ENCODE peak calls at places on chromosomes 13 and 19, in four cellular contexts. One of them, this sample, is unnamed.

GRCh38 chr13:20358022-20358421 is 125.9 kb upstream of the GJB6 start:
- DNase-seq in testis: no peak
- DNase-seq in OCI-LY7: no peak
- DNase-seq in right lobe of liver: no peak
- DNase-seq in this sample: no peak

GRCh38 chr13:111328803-111329410 is 8.5 kb downstream of the TEX29 start:
- DNase-seq in testis: no peak
- DNase-seq in OCI-LY7: no peak
- DNase-seq in right lobe of liver: no peak
- DNase-seq in this sample: peak

GRCh38 chr19:41373993-41374392 is 2.3 kb upstream of the TMEM91 start:
- DNase-seq in testis: peak
- DNase-seq in OCI-LY7: no peak
- DNase-seq in right lobe of liver: peak
- DNase-seq in this sample: peak

GRCh38 chr19:35488677-35489076 is 1.6 kb downstream of the KRTDAP start:
- DNase-seq in testis: no peak
- DNase-seq in OCI-LY7: no peak
- DNase-seq in right lobe of liver: no peak
- DNase-seq in this sample: no peak

GRCh38 chr19:33621065-33621785 is 528 bp upstream of the CHST8 start:
- DNase-seq in testis: no peak
- DNase-seq in OCI-LY7: no peak
- DNase-seq in right lobe of liver: no peak
- DNase-seq in this sample: no peak

GRCh38 chr19:49427855-49428546 is 2.8 kb downstream of the GFY start:
- DNase-seq in testis: no peak
- DNase-seq in OCI-LY7: no peak
- DNase-seq in right lobe of liver: no peak
- DNase-seq in this sample: peak

GRCh38 chr13:113670541-113670940 is 3.5 kb downstream of the GRK1 start:
- DNase-seq in testis: no peak
- DNase-seq in OCI-LY7: no peak
- DNase-seq in right lobe of liver: peak
- DNase-seq in this sample: peak

GRCh38 chr19:10230904-10231623 is at the start of gene S1PR2:
- DNase-seq in testis: peak
- DNase-seq in OCI-LY7: peak
- DNase-seq in right lobe of liver: peak
- DNase-seq in this sample: peak

DNA sequence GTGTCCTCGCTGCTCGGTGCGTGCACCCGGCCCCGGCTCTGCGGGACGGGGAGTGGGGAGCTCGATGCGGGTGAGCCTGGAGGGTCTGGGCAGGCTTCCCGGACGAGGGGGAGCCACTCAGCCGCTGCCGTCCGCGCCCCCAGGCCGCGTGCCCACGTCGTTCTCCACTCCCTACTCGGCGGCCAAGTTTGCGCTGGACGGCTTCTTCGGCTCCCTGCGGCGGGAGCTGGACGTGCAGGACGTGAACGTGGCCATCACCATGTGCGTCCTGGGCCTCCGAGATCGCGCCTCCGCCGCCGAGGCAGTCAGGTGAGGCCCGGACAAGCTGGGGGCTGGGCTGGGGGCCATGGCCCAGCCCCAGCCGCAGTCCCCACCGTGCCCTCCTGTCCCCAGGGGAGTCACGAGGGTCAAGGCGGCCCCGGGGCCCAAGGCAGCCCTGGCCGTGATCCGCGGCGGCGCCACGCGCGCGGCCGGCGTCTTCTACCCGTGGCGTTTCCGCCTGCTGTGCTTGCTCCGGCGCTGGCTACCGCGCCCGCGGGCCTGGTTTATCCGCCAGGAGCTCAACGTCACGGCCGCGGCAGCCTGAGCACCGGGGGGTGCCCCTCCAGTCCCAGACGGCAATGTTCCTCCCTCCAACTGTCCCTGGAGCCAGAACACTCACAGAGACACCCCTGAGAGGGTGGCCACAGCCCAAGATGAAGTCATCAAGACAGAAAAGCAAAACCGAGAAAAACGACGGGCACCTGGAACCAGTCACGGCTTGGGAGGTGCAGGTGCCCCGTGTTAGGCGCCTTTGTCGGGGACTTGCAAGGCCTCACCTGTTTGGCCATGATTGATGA is 2.5 kb upstream of the RPL36 start:
- DNase-seq in testis: no peak
- DNase-seq in OCI-LY7: no peak
- DNase-seq in right lobe of liver: peak
- DNase-seq in this sample: peak
- H3K4me3 ChIP-seq in testis: peak
- H3K4me3 ChIP-seq in OCI-LY7: no peak
- H3K4me3 ChIP-seq in right lobe of liver: no peak
- H3K4me3 ChIP-seq in this sample: peak

DNA sequence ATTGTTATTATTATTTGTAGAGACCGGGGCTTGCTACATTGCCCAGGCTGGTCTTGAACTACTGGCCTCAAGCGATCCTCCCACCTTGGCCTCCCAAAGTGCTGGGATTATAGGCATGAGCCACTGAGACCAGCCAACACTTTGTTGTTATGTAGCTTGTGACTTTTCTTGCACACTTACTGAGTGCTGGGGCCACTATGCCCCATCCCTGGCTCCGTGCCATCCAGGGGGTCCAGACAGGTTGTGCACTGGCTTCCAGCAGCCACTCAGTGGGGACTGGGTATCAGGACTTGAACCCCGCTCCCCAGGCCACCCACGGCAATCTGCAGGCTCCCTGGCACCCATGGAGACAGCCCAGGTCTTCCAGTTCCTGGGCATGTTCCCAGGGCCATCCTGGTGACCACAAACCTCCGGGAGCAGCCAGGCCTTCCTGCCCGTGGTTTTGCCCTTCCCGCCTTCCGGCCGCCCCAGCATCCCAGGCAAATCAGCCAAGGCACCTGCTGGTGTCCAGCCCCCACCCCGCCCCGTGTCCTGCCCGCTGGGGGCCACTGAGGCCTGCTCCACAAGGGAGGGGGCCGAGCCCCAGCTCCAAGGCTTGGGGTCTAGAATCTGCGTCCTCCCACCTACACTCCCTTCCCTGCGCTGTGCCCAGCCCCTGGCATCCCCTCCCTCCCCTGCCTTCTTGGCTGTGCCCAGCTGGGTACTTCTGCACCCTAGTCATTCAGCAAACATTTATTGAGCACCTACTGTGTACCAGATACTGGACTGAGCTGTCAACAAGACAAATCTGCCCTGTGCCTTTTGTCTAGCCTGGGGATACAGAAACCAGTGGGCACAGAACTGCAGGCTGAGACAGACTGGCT is 23.7 kb upstream of the SEMA6B start:
- DNase-seq in testis: peak
- DNase-seq in OCI-LY7: no peak
- DNase-seq in right lobe of liver: no peak
- DNase-seq in this sample: no peak
- H3K27ac ChIP-seq in testis: no peak
- H3K27ac ChIP-seq in OCI-LY7: no peak
- H3K27ac ChIP-seq in right lobe of liver: no peak
- H3K27ac ChIP-seq in this sample: no peak

GRCh38 chr13:110152351-110152750 is 154.6 kb downstream of the COL4A1 start:
- DNase-seq in testis: no peak
- DNase-seq in OCI-LY7: no peak
- DNase-seq in right lobe of liver: peak
- DNase-seq in this sample: no peak

GRCh38 chr13:110154370-110155031 is 152.5 kb downstream of the COL4A1 start:
- DNase-seq in testis: no peak
- DNase-seq in OCI-LY7: no peak
- DNase-seq in right lobe of liver: peak
- DNase-seq in this sample: no peak

GRCh38 chr13:110156186-110157065 is 150.5 kb downstream of the COL4A1 start:
- DNase-seq in testis: no peak
- DNase-seq in OCI-LY7: no peak
- DNase-seq in right lobe of liver: peak
- DNase-seq in this sample: no peak

GRCh38 chr13:110157718-110158117 is 149.2 kb downstream of the COL4A1 start:
- DNase-seq in testis: no peak
- DNase-seq in OCI-LY7: no peak
- DNase-seq in right lobe of liver: peak
- DNase-seq in this sample: no peak

GRCh38 chr13:110155072-110155471 is 151.9 kb downstream of the COL4A1 start:
- DNase-seq in testis: no peak
- DNase-seq in OCI-LY7: no peak
- DNase-seq in right lobe of liver: peak
- DNase-seq in this sample: no peak
- H3K4me3 ChIP-seq in testis: no peak
- H3K4me3 ChIP-seq in OCI-LY7: no peak
- H3K4me3 ChIP-seq in right lobe of liver: no peak
- H3K4me3 ChIP-seq in this sample: no peak

DNA sequence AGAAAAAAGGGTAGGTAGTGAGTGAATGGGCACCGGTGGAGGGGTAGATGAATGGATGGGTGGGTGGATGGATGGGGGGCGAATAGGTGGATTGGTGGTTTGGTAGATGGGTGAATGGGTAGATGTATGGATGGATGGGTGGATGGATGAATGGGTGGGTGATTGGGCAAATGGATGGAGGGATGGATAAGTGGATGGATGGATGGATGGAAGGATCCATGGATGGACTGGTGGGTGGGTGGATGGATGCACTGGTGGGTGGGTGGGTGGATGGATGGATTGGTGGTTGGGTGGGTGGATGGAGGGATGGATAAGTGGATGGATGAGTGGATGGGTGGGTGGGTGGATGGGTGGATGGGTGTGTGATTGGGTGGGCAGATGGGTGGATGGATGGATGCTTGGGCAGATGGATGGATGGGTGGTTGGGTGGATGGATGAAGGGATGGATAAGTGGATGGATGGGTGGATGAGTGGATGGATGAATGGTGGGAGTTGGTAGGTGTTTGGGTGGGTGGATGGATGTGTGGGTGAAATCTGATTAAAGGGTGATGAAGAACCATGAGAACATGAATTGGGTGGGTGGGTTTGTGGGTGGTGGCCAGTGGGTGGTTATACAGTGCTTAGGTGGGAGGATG is 2.3 kb downstream of the ANKRD24 start:
- DNase-seq in testis: no peak
- DNase-seq in OCI-LY7: no peak
- DNase-seq in right lobe of liver: no peak
- DNase-seq in this sample: no peak
- H3K27ac ChIP-seq in testis: no peak
- H3K27ac ChIP-seq in OCI-LY7: no peak
- H3K27ac ChIP-seq in right lobe of liver: no peak
- H3K27ac ChIP-seq in this sample: no peak

This sample was measured in right cardiac atrium.